ENCODE peak calls at places on chromosomes 4 and X, in seven cellular contexts. O, N, G, S, Q, F and V are unnamed samples.

GRCh38 chr4:14994242-14994641 is 8.0 kb upstream of the CPEB2 start:
- DNase-seq in N (no peak), O (no peak), Q (no peak), F (no peak), S (no peak), G (peak; percentile 37), V (no peak)

GRCh38 chrX:71227370-71228062 is 4.5 kb downstream of the GJB1 start:
- DNase-seq in O (no peak), S (no peak), N (no peak), G (no peak), F (no peak), Q (no peak), V (no peak)

GRCh38 chrX:152821145-152821765 is 9.3 kb downstream of the CETN2 start:
- DNase-seq in F (peak; percentile 18), O (peak; percentile 55), G (peak; percentile 26), S (no peak), Q (no peak), N (no peak), V (no peak)

GRCh38 chr4:163269874-163270273 is 62.5 kb downstream of the NPY1R start:
- DNase-seq in G (no peak), O (peak; percentile 11), F (no peak), S (no peak), Q (no peak), N (no peak), V (no peak)

GRCh38 chrX:131677655-131678628 is 134.1 kb downstream of the OR13H1 start:
- DNase-seq in N (peak; percentile 88), G (peak; percentile 36), F (peak; percentile 45), S (peak; percentile 33), O (peak; percentile 72), Q (no peak), V (peak; percentile 27)

GRCh38 chrX:68307767-68308166 is 125.5 kb downstream of the OPHN1 start:
- DNase-seq in N (no peak), F (no peak), Q (no peak), O (no peak), S (no peak), G (no peak), V (no peak)

GRCh38 chr4:128271551-128271950 is 16.1 kb downstream of the PGRMC2 start:
- DNase-seq in Q (no peak), G (no peak), S (no peak), N (no peak), O (no peak), F (no peak), V (no peak)

GRCh38 chr4:174437324-174437723 is 85.0 kb downstream of the HPGD start:
- DNase-seq in S (no peak), F (no peak), G (no peak), Q (no peak), N (no peak), O (no peak), V (no peak)

GRCh38 chrX:113962338-113962737 is 621.5 kb upstream of the HTR2C start:
- DNase-seq in N (no peak), F (no peak), Q (no peak), O (no peak), S (no peak), G (no peak), V (no peak)

GRCh38 chrX:3609800-3610199 is 103.6 kb downstream of the PRKX start:
- DNase-seq in F (no peak), O (no peak), G (no peak), N (no peak), S (no peak), Q (no peak), V (no peak)